ENCODE peak calls at places on chromosomes 1 and 21, in ten cellular contexts. One of them, this sample, is unnamed. For H3K36me3, the result is how much of the 10 kb centered on the place peaks cover.

GRCh38 chr1:215022723-215023122 is 59.8 kb upstream of the KCNK2 start:
- DNase-seq in bronchial epithelial cell: no peak
- DNase-seq in BJ: peak
- DNase-seq in ovary: no peak
- DNase-seq in upper lobe of right lung: no peak
- DNase-seq in neuronal stem cell: no peak
- DNase-seq in left lung: no peak
- DNase-seq in esophagus squamous epithelium: no peak
- DNase-seq in cardiac muscle cell: no peak
- DNase-seq in mucosa of descending colon: no peak
- DNase-seq in this sample: no peak

GRCh38 chr1:2342384-2343022 is 48.9 kb downstream of the MORN1 start:
- DNase-seq in neuronal stem cell: no peak
- DNase-seq in left lung: no peak
- DNase-seq in BJ: no peak
- DNase-seq in cardiac muscle cell: no peak
- DNase-seq in bronchial epithelial cell: no peak
- DNase-seq in upper lobe of right lung: no peak
- DNase-seq in mucosa of descending colon: peak
- DNase-seq in ovary: peak
- DNase-seq in esophagus squamous epithelium: no peak
- DNase-seq in this sample: no peak

GRCh38 chr1:49351744-49352143 is 575.1 kb upstream of the BEND5 start:
- DNase-seq in mucosa of descending colon: no peak
- DNase-seq in neuronal stem cell: no peak
- DNase-seq in bronchial epithelial cell: peak
- DNase-seq in esophagus squamous epithelium: no peak
- DNase-seq in left lung: no peak
- DNase-seq in ovary: no peak
- DNase-seq in upper lobe of right lung: no peak
- DNase-seq in cardiac muscle cell: no peak
- DNase-seq in BJ: no peak
- DNase-seq in this sample: no peak

GRCh38 chr1:167401260-167401873 is 117.0 kb downstream of the CD247 start:
- DNase-seq in neuronal stem cell: no peak
- DNase-seq in BJ: no peak
- DNase-seq in left lung: no peak
- DNase-seq in mucosa of descending colon: peak
- DNase-seq in upper lobe of right lung: no peak
- DNase-seq in esophagus squamous epithelium: no peak
- DNase-seq in cardiac muscle cell: peak
- DNase-seq in bronchial epithelial cell: peak
- DNase-seq in ovary: no peak
- DNase-seq in this sample: peak

GRCh38 chr1:58248067-58248466 is 298.5 kb downstream of the OMA1 start:
- DNase-seq in neuronal stem cell: no peak
- DNase-seq in bronchial epithelial cell: no peak
- DNase-seq in cardiac muscle cell: no peak
- DNase-seq in mucosa of descending colon: no peak
- DNase-seq in ovary: no peak
- DNase-seq in esophagus squamous epithelium: no peak
- DNase-seq in BJ: no peak
- DNase-seq in upper lobe of right lung: no peak
- DNase-seq in left lung: no peak
- DNase-seq in this sample: no peak

GRCh38 chr1:197981546-197981945 is 64.4 kb downstream of the LHX9 start:
- DNase-seq in BJ: no peak
- DNase-seq in upper lobe of right lung: no peak
- DNase-seq in ovary: no peak
- DNase-seq in esophagus squamous epithelium: no peak
- DNase-seq in bronchial epithelial cell: no peak
- DNase-seq in mucosa of descending colon: no peak
- DNase-seq in cardiac muscle cell: no peak
- DNase-seq in neuronal stem cell: no peak
- DNase-seq in left lung: no peak
- DNase-seq in this sample: no peak

GRCh38 chr21:41923641-41924342 is 30.0 kb downstream of the C2CD2 start:
- DNase-seq in left lung: no peak
- DNase-seq in mucosa of descending colon: no peak
- DNase-seq in bronchial epithelial cell: no peak
- DNase-seq in cardiac muscle cell: no peak
- DNase-seq in esophagus squamous epithelium: no peak
- DNase-seq in BJ: no peak
- DNase-seq in neuronal stem cell: no peak
- DNase-seq in upper lobe of right lung: no peak
- DNase-seq in ovary: peak
- DNase-seq in this sample: no peak

GRCh38 chr1:117586747-117587478 is 18.9 kb upstream of the TENT5C start:
- DNase-seq in upper lobe of right lung: peak
- DNase-seq in cardiac muscle cell: no peak
- DNase-seq in bronchial epithelial cell: no peak
- DNase-seq in BJ: no peak
- DNase-seq in ovary: no peak
- DNase-seq in esophagus squamous epithelium: no peak
- DNase-seq in left lung: no peak
- DNase-seq in neuronal stem cell: no peak
- DNase-seq in mucosa of descending colon: no peak
- DNase-seq in this sample: no peak

GRCh38 chr1:39301606-39302005 is 97.1 kb downstream of the MACF1 start:
- DNase-seq in upper lobe of right lung: no peak
- DNase-seq in mucosa of descending colon: no peak
- DNase-seq in cardiac muscle cell: no peak
- DNase-seq in neuronal stem cell: no peak
- DNase-seq in BJ: no peak
- DNase-seq in bronchial epithelial cell: no peak
- DNase-seq in ovary: no peak
- DNase-seq in left lung: no peak
- DNase-seq in esophagus squamous epithelium: no peak
- DNase-seq in this sample: no peak

GRCh38 chr1:210754931-210755670 is 378.8 kb downstream of the KCNH1 start:
- DNase-seq in bronchial epithelial cell: peak
- DNase-seq in cardiac muscle cell: peak
- DNase-seq in ovary: no peak
- DNase-seq in upper lobe of right lung: no peak
- DNase-seq in BJ: no peak
- DNase-seq in neuronal stem cell: peak
- DNase-seq in mucosa of descending colon: no peak
- DNase-seq in esophagus squamous epithelium: no peak
- DNase-seq in left lung: no peak
- DNase-seq in this sample: no peak

GRCh38 chr1:94622757-94623156 is 81.2 kb upstream of the F3 start:
- DNase-seq in bronchial epithelial cell: peak
- DNase-seq in upper lobe of right lung: no peak
- DNase-seq in ovary: peak
- DNase-seq in left lung: no peak
- DNase-seq in esophagus squamous epithelium: no peak
- DNase-seq in mucosa of descending colon: no peak
- DNase-seq in neuronal stem cell: peak
- DNase-seq in cardiac muscle cell: peak
- DNase-seq in BJ: no peak
- DNase-seq in this sample: peak

GRCh38 chr1:214524824-214525223 is 26.6 kb downstream of the PTPN14 start:
- DNase-seq in mucosa of descending colon: no peak
- DNase-seq in esophagus squamous epithelium: no peak
- DNase-seq in cardiac muscle cell: no peak
- DNase-seq in left lung: no peak
- DNase-seq in neuronal stem cell: no peak
- DNase-seq in BJ: no peak
- DNase-seq in ovary: no peak
- DNase-seq in bronchial epithelial cell: no peak
- DNase-seq in upper lobe of right lung: no peak
- DNase-seq in this sample: no peak

GRCh38 chr21:14545906-14546480 is at the start of gene SAMSN1:
- DNase-seq in bronchial epithelial cell: peak
- DNase-seq in left lung: no peak
- DNase-seq in mucosa of descending colon: no peak
- DNase-seq in cardiac muscle cell: no peak
- DNase-seq in upper lobe of right lung: no peak
- DNase-seq in neuronal stem cell: no peak
- DNase-seq in ovary: no peak
- DNase-seq in esophagus squamous epithelium: peak
- DNase-seq in BJ: no peak
- DNase-seq in this sample: no peak

GRCh38 chr1:184945678-184946412 is 28.5 kb downstream of the NIBAN1 start:
- DNase-seq in left lung: no peak
- DNase-seq in mucosa of descending colon: no peak
- DNase-seq in upper lobe of right lung: no peak
- DNase-seq in BJ: no peak
- DNase-seq in cardiac muscle cell: no peak
- DNase-seq in neuronal stem cell: no peak
- DNase-seq in ovary: no peak
- DNase-seq in bronchial epithelial cell: no peak
- DNase-seq in esophagus squamous epithelium: no peak
- DNase-seq in this sample: no peak

GRCh38 chr1:9573723-9574122 is 15.0 kb upstream of the TMEM201 start:
- DNase-seq in mucosa of descending colon: no peak
- DNase-seq in bronchial epithelial cell: no peak
- DNase-seq in esophagus squamous epithelium: no peak
- DNase-seq in neuronal stem cell: no peak
- DNase-seq in ovary: no peak
- DNase-seq in cardiac muscle cell: peak
- DNase-seq in BJ: no peak
- DNase-seq in left lung: no peak
- DNase-seq in upper lobe of right lung: no peak
- DNase-seq in this sample: no peak

GRCh38 chr1:37822942-37823865 is 15.2 kb upstream of the YRDC start:
- DNase-seq in bronchial epithelial cell: peak
- DNase-seq in neuronal stem cell: no peak
- DNase-seq in BJ: no peak
- DNase-seq in ovary: no peak
- DNase-seq in esophagus squamous epithelium: no peak
- DNase-seq in cardiac muscle cell: no peak
- DNase-seq in upper lobe of right lung: no peak
- DNase-seq in left lung: no peak
- DNase-seq in mucosa of descending colon: no peak
- DNase-seq in this sample: no peak

DNA sequence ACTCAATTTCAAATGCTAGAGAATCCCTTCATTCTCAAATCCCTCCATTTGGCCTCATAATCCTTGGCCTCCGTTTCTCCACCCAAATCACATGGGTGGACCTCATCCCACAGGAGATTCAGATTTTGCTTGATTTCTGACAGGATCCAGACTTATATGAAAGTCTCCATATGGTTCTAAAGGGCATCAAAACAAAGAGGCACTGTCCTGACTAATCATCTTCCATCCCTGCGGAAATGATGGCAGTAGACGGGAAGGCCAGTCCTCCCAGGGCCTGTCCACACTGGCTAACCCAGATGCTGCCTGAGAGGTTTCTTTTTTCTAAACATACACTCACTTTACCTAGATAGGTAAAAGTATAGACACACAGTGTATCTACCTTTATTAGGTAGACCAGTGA is 18.8 kb downstream of the ORC1 start:
- DNase-seq in neuronal stem cell: no peak
- DNase-seq in esophagus squamous epithelium: no peak
- DNase-seq in BJ: no peak
- DNase-seq in mucosa of descending colon: no peak
- DNase-seq in ovary: no peak
- DNase-seq in left lung: no peak
- DNase-seq in upper lobe of right lung: no peak
- DNase-seq in cardiac muscle cell: no peak
- DNase-seq in bronchial epithelial cell: no peak
- DNase-seq in this sample: no peak
- H3K36me3 ChIP-seq in neuronal stem cell: half or more
- H3K36me3 ChIP-seq in esophagus squamous epithelium: under half
- H3K36me3 ChIP-seq in BJ: under half
- H3K36me3 ChIP-seq in mucosa of descending colon: under half
- H3K36me3 ChIP-seq in ovary: under half
- H3K36me3 ChIP-seq in left lung: half or more
- H3K36me3 ChIP-seq in upper lobe of right lung: under half
- H3K36me3 ChIP-seq in cardiac muscle cell: under half
- H3K36me3 ChIP-seq in bronchial epithelial cell: under half
- H3K36me3 ChIP-seq in this sample: under half

GRCh38 chr1:169741666-169742394 is 8.0 kb upstream of the SELE start:
- DNase-seq in neuronal stem cell: no peak
- DNase-seq in upper lobe of right lung: no peak
- DNase-seq in BJ: peak
- DNase-seq in left lung: no peak
- DNase-seq in ovary: no peak
- DNase-seq in bronchial epithelial cell: no peak
- DNase-seq in cardiac muscle cell: no peak
- DNase-seq in mucosa of descending colon: no peak
- DNase-seq in esophagus squamous epithelium: no peak
- DNase-seq in this sample: no peak
- H3K36me3 ChIP-seq in neuronal stem cell: under half
- H3K36me3 ChIP-seq in upper lobe of right lung: under half
- H3K36me3 ChIP-seq in BJ: under half
- H3K36me3 ChIP-seq in left lung: under half
- H3K36me3 ChIP-seq in ovary: under half
- H3K36me3 ChIP-seq in bronchial epithelial cell: under half
- H3K36me3 ChIP-seq in cardiac muscle cell: under half
- H3K36me3 ChIP-seq in mucosa of descending colon: under half
- H3K36me3 ChIP-seq in esophagus squamous epithelium: under half
- H3K36me3 ChIP-seq in this sample: under half

DNA sequence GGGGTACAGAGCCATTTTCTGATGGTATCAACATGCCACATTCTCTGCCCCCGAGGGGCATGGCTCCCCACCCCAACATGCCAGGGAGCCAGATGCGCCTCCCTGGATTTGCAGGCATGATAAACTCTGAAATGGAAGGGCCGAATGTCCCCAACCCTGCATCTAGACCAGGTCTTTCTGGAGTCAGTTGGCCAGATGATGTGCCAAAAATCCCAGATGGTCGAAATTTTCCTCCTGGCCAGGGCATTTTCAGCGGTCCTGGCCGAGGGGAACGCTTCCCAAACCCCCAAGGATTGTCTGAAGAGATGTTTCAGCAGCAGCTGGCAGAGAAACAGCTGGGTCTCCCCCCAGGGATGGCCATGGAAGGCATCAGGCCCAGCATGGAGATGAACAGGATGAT is 50.6 kb downstream of the ACP6 start:
- DNase-seq in esophagus squamous epithelium: no peak
- DNase-seq in BJ: no peak
- DNase-seq in ovary: no peak
- DNase-seq in cardiac muscle cell: no peak
- DNase-seq in upper lobe of right lung: no peak
- DNase-seq in bronchial epithelial cell: no peak
- DNase-seq in mucosa of descending colon: no peak
- DNase-seq in left lung: no peak
- DNase-seq in neuronal stem cell: no peak
- DNase-seq in this sample: no peak
- H3K36me3 ChIP-seq in esophagus squamous epithelium: half or more
- H3K36me3 ChIP-seq in BJ: under half
- H3K36me3 ChIP-seq in ovary: under half
- H3K36me3 ChIP-seq in cardiac muscle cell: half or more
- H3K36me3 ChIP-seq in upper lobe of right lung: half or more
- H3K36me3 ChIP-seq in bronchial epithelial cell: under half
- H3K36me3 ChIP-seq in mucosa of descending colon: under half
- H3K36me3 ChIP-seq in left lung: half or more
- H3K36me3 ChIP-seq in neuronal stem cell: half or more
- H3K36me3 ChIP-seq in this sample: under half

DNA sequence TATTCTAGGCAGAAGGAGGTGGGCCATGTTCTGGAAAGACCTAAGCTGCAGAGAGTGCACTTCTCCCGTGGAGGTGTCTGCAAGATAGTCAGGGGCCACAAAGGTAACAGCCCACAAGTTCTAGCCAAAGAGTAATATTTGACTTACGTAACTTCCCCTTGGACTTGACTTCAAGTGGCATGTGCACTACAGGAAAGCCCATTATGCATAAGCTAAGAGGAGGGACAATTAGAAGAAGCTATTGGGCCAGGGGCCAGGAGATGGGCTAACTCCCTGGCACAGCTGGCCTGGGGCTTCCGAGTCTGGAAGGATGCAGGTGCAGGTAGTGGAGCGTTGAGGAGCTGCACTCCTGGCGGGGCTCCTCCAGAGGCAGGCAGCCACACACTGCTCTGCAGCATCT is 58.3 kb downstream of the ERG start:
- DNase-seq in cardiac muscle cell: no peak
- DNase-seq in left lung: no peak
- DNase-seq in bronchial epithelial cell: no peak
- DNase-seq in ovary: no peak
- DNase-seq in mucosa of descending colon: no peak
- DNase-seq in BJ: no peak
- DNase-seq in esophagus squamous epithelium: no peak
- DNase-seq in upper lobe of right lung: peak
- DNase-seq in neuronal stem cell: no peak
- DNase-seq in this sample: no peak
- H3K36me3 ChIP-seq in cardiac muscle cell: under half
- H3K36me3 ChIP-seq in left lung: under half
- H3K36me3 ChIP-seq in bronchial epithelial cell: under half
- H3K36me3 ChIP-seq in ovary: under half
- H3K36me3 ChIP-seq in mucosa of descending colon: under half
- H3K36me3 ChIP-seq in BJ: under half
- H3K36me3 ChIP-seq in esophagus squamous epithelium: under half
- H3K36me3 ChIP-seq in upper lobe of right lung: under half
- H3K36me3 ChIP-seq in neuronal stem cell: under half
- H3K36me3 ChIP-seq in this sample: under half

This sample was measured in kidney epithelial cell.